ENCODE peak calls at places on chromosome 4, in seven cellular contexts. Z is left ventricle myocardium inferior, B is GM06990, T is OCI-M1, S is glutamatergic neuron, F is fibroblast of mammary gland, W is foreskin fibroblast. L is an unnamed sample.

GRCh38 chr4:14906805-14907204 is 95.5 kb upstream of the CPEB2 start:
- DNase-seq in Z (no peak), B (no peak), T (peak), S (no peak), F (peak), W (no peak), L (no peak)

GRCh38 chr4:73257995-73258667 is 467 bp downstream of the ANKRD17 start:
- DNase-seq in Z (no peak), B (no peak), T (peak), S (no peak), F (peak), W (peak), L (peak)

GRCh38 chr4:48905363-48906015 is 1.1 kb downstream of the OCIAD2 start:
- DNase-seq in Z (no peak), B (peak), T (no peak), S (no peak), F (peak), W (peak), L (no peak)

GRCh38 chr4:164935363-164935762 is 42.1 kb downstream of the TRIM61 start:
- DNase-seq in Z (no peak), B (peak), T (peak), S (no peak), F (no peak), W (no peak), L (no peak)

GRCh38 chr4:139391731-139392130 is 62.2 kb upstream of the RAB33B start:
- DNase-seq in Z (no peak), B (no peak), T (no peak), S (no peak), F (no peak), W (no peak), L (no peak)

GRCh38 chr4:105966046-105966445 is 70.8 kb downstream of the NPNT start:
- DNase-seq in Z (no peak), B (no peak), T (peak), S (no peak), F (peak), W (peak), L (no peak)

GRCh38 chr4:128107766-128108165 is 46.7 kb downstream of the LARP1B start:
- DNase-seq in Z (no peak), B (no peak), T (peak), S (no peak), F (peak), W (peak), L (no peak)

GRCh38 chr4:32775049-32775448 is 2054.9 kb downstream of the PCDH7 start:
- DNase-seq in Z (no peak), B (no peak), T (peak), S (no peak), F (peak), W (peak), L (no peak)

GRCh38 chr4:1879491-1879890 is 8.3 kb downstream of the NSD2 start:
- DNase-seq in Z (no peak), B (no peak), T (peak), S (no peak), F (peak), W (peak), L (no peak)

GRCh38 chr4:101191302-101192098 is 155.8 kb downstream of the PPP3CA start:
- DNase-seq in Z (peak), B (no peak), T (no peak), S (peak), F (peak), W (peak), L (no peak)

GRCh38 chr4:102217345-102217744 is 127.9 kb downstream of the SLC39A8 start:
- DNase-seq in Z (no peak), B (no peak), T (no peak), S (no peak), F (no peak), W (peak), L (no peak)

GRCh38 chr4:169619518-169619957 is 840 bp upstream of the CLCN3 start:
- DNase-seq in Z (no peak), B (no peak), T (peak), S (no peak), F (peak), W (peak), L (peak)

GRCh38 chr4:26267087-26267486 is 53.7 kb upstream of the RBPJ start:
- DNase-seq in Z (peak), B (no peak), T (no peak), S (no peak), F (peak), W (peak), L (no peak)

GRCh38 chr4:182827981-182828677 is 89.1 kb downstream of the DCTD start:
- DNase-seq in Z (no peak), B (no peak), T (no peak), S (no peak), F (no peak), W (no peak), L (no peak)

GRCh38 chr4:38669233-38669632 is 5.2 kb downstream of the KLF3 start:
- DNase-seq in Z (no peak), B (no peak), T (peak), S (no peak), F (no peak), W (no peak), L (no peak)

GRCh38 chr4:7692451-7693236 is 247.0 kb downstream of the AFAP1 start:
- DNase-seq in Z (no peak), B (no peak), T (no peak), S (no peak), F (no peak), W (no peak), L (no peak)

GRCh38 chr4:128566688-128567087 is 242.8 kb upstream of the JADE1 start:
- DNase-seq in Z (no peak), B (no peak), T (no peak), S (no peak), F (peak), W (peak), L (no peak)

GRCh38 chr4:79723507-79723906 is 315.5 kb upstream of the GK2 start:
- DNase-seq in Z (no peak), B (no peak), T (no peak), S (peak), F (no peak), W (no peak), L (no peak)

GRCh38 chr4:164918956-164919355 is 42.0 kb downstream of the APELA start:
- DNase-seq in Z (no peak), B (no peak), T (no peak), S (no peak), F (no peak), W (no peak), L (no peak)

GRCh38 chr4:32025840-32026459 is 1305.8 kb downstream of the PCDH7 start:
- DNase-seq in Z (no peak), B (no peak), T (no peak), S (no peak), F (peak), W (peak), L (no peak)

GRCh38 chr4:127634181-127634580 is 1.4 kb downstream of the INTU start:
- DNase-seq in Z (no peak), B (no peak), T (no peak), S (no peak), F (peak), W (peak), L (no peak)

GRCh38 chr4:156614536-156614935 is 357.1 kb downstream of the PDGFC start:
- DNase-seq in Z (no peak), B (no peak), T (no peak), S (no peak), F (no peak), W (no peak), L (no peak)

GRCh38 chr4:88989990-88990389 is 67.0 kb downstream of the FAM13A start:
- DNase-seq in Z (no peak), B (no peak), T (no peak), S (no peak), F (no peak), W (no peak), L (no peak)

GRCh38 chr4:86132459-86132858 is 227.4 kb downstream of the MAPK10 start:
- DNase-seq in Z (no peak), B (no peak), T (no peak), S (no peak), F (no peak), W (no peak), L (no peak)

GRCh38 chr4:142373610-142374009 is 472.5 kb downstream of the INPP4B start:
- DNase-seq in Z (no peak), B (no peak), T (no peak), S (no peak), F (peak), W (peak), L (no peak)

GRCh38 chr4:169582706-169583105 is 29.7 kb downstream of the NEK1 start:
- DNase-seq in Z (no peak), B (no peak), T (no peak), S (no peak), F (peak), W (peak), L (no peak)

GRCh38 chr4:56655209-56655626 is 25.9 kb downstream of the HOPX start:
- DNase-seq in Z (peak), B (no peak), T (no peak), S (peak), F (peak), W (peak), L (peak)

GRCh38 chr4:3217266-3217665 is 31.7 kb upstream of the MSANTD1 start:
- DNase-seq in Z (no peak), B (no peak), T (no peak), S (no peak), F (no peak), W (no peak), L (no peak)

GRCh38 chr4:149795256-149795655 is 20.4 kb downstream of the IQCM start:
- DNase-seq in Z (peak), B (no peak), T (no peak), S (no peak), F (no peak), W (no peak), L (no peak)

GRCh38 chr4:185567828-185568442 is 32.6 kb upstream of the PDLIM3 start:
- DNase-seq in Z (peak), B (no peak), T (no peak), S (no peak), F (peak), W (no peak), L (no peak)

GRCh38 chr4:159169414-159169813 is 66.5 kb downstream of the RAPGEF2 start:
- DNase-seq in Z (no peak), B (no peak), T (no peak), S (no peak), F (no peak), W (no peak), L (no peak)

GRCh38 chr4:25013756-25014737 is 16.7 kb downstream of the LGI2 start:
- DNase-seq in Z (no peak), B (no peak), T (no peak), S (no peak), F (peak), W (no peak), L (no peak)

GRCh38 chr4:107931775-107932321 is 499 bp downstream of the CYP2U1 start:
- DNase-seq in Z (no peak), B (peak), T (no peak), S (no peak), F (no peak), W (no peak), L (peak)

GRCh38 chr4:1243451-1244080 is 5.4 kb downstream of the CTBP1 start:
- DNase-seq in Z (peak), B (peak), T (no peak), S (no peak), F (peak), W (no peak), L (no peak)

GRCh38 chr4:16125571-16126445 is 42.0 kb upstream of the PROM1 start:
- DNase-seq in Z (no peak), B (no peak), T (no peak), S (no peak), F (no peak), W (no peak), L (no peak)

GRCh38 chr4:123830920-123831319 is 434.3 kb downstream of the SPRY1 start:
- DNase-seq in Z (no peak), B (no peak), T (no peak), S (peak), F (no peak), W (no peak), L (no peak)

GRCh38 chr4:114277690-114278089 is 298.2 kb upstream of the ARSJ start:
- DNase-seq in Z (no peak), B (no peak), T (no peak), S (no peak), F (peak), W (peak), L (no peak)

L was measured in germinal center.